ENCODE peak calls at places on chromosomes 16 and 17, in four cellular contexts. One of them, this sample, is unnamed.
A peak's percentile ranks its signal among the peaks of the same experiment; 100 is the strongest.

GRCh38 chr16:81739503-81739902 is 39.6 kb upstream of the PLCG2 start:
- DNase-seq in astrocyte: no peak
- DNase-seq in AG10803: no peak
- DNase-seq in adipocyte: no peak
- DNase-seq in this sample: no peak

GRCh38 chr17:1684307-1685189 is at the start of gene PRPF8:
- DNase-seq in astrocyte: peak; percentile 89
- DNase-seq in AG10803: peak; percentile 95
- DNase-seq in adipocyte: peak; percentile 99
- DNase-seq in this sample: peak; percentile 89

GRCh38 chr16:25035494-25036405 is 20.6 kb upstream of the ARHGAP17 start:
- DNase-seq in astrocyte: peak; percentile 40
- DNase-seq in AG10803: no peak
- DNase-seq in adipocyte: peak; percentile 39
- DNase-seq in this sample: no peak

GRCh38 chr16:11857161-11857560 is 5.8 kb upstream of the RSL1D1 start:
- DNase-seq in astrocyte: no peak
- DNase-seq in adipocyte: peak; percentile 26
- DNase-seq in AG10803: peak; percentile 26
- DNase-seq in this sample: no peak

GRCh38 chr16:85448557-85449194 is 164.4 kb upstream of the GSE1 start:
- DNase-seq in AG10803: no peak
- DNase-seq in adipocyte: no peak
- DNase-seq in astrocyte: no peak
- DNase-seq in this sample: peak; percentile 25

GRCh38 chr16:47644166-47644565 is 183.0 kb downstream of the PHKB start:
- DNase-seq in adipocyte: peak; percentile 68
- DNase-seq in astrocyte: peak; percentile 88
- DNase-seq in AG10803: peak; percentile 87
- DNase-seq in this sample: peak; percentile 82

GRCh38 chr17:51362818-51363598 is 102.7 kb downstream of the UTP18 start:
- DNase-seq in astrocyte: no peak
- DNase-seq in AG10803: no peak
- DNase-seq in adipocyte: no peak
- DNase-seq in this sample: no peak

GRCh38 chr17:4504188-4504587 is 5.5 kb downstream of the SPNS2 start:
- DNase-seq in astrocyte: no peak
- DNase-seq in adipocyte: no peak
- DNase-seq in AG10803: no peak
- DNase-seq in this sample: no peak

GRCh38 chr17:64058547-64059115 is 38.2 kb upstream of the ICAM2 start:
- DNase-seq in astrocyte: peak; percentile 36
- DNase-seq in AG10803: no peak
- DNase-seq in adipocyte: no peak
- DNase-seq in this sample: no peak

GRCh38 chr17:4583796-4584124 is 569 bp upstream of the SMTNL2 start:
- DNase-seq in astrocyte: no peak
- DNase-seq in adipocyte: peak; percentile 24
- DNase-seq in AG10803: no peak
- DNase-seq in this sample: no peak

GRCh38 chr16:10895053-10895946 is 18.3 kb downstream of the CIITA start:
- DNase-seq in adipocyte: peak; percentile 64
- DNase-seq in astrocyte: peak; percentile 12
- DNase-seq in AG10803: peak; percentile 21
- DNase-seq in this sample: peak; percentile 4

GRCh38 chr17:36768355-36768754 is 167.0 kb downstream of the MRM1 start:
- DNase-seq in astrocyte: no peak
- DNase-seq in AG10803: no peak
- DNase-seq in adipocyte: no peak
- DNase-seq in this sample: no peak

GRCh38 chr16:82650804-82651203 is 24.0 kb downstream of the CDH13 start:
- DNase-seq in AG10803: no peak
- DNase-seq in astrocyte: no peak
- DNase-seq in adipocyte: no peak
- DNase-seq in this sample: no peak

GRCh38 chr17:67469208-67469980 is 92.3 kb downstream of the PITPNC1 start:
- DNase-seq in AG10803: no peak
- DNase-seq in adipocyte: peak; percentile 47
- DNase-seq in astrocyte: peak; percentile 59
- DNase-seq in this sample: peak; percentile 28

GRCh38 chr17:64253470-64253869 is 9.6 kb downstream of the TEX2 start:
- DNase-seq in astrocyte: no peak
- DNase-seq in AG10803: no peak
- DNase-seq in adipocyte: no peak
- DNase-seq in this sample: no peak

GRCh38 chr16:87108941-87109340 is 208.3 kb downstream of the C16orf95 start:
- DNase-seq in adipocyte: no peak
- DNase-seq in AG10803: peak; percentile 6
- DNase-seq in astrocyte: peak; percentile 60
- DNase-seq in this sample: no peak

GRCh38 chr17:74292495-74292894 is 18.5 kb downstream of the DNAI2 start:
- DNase-seq in adipocyte: no peak
- DNase-seq in AG10803: no peak
- DNase-seq in astrocyte: no peak
- DNase-seq in this sample: no peak

GRCh38 chr17:74055508-74056160 is 147.8 kb upstream of the RPL38 start:
- DNase-seq in AG10803: no peak
- DNase-seq in astrocyte: no peak
- DNase-seq in adipocyte: no peak
- DNase-seq in this sample: no peak

GRCh38 chr16:68387301-68387700 is 61.0 kb downstream of the SMPD3 start:
- DNase-seq in AG10803: no peak
- DNase-seq in astrocyte: no peak
- DNase-seq in adipocyte: no peak
- DNase-seq in this sample: no peak

GRCh38 chr17:66834919-66835454 is at the start of gene CACNG5:
- DNase-seq in AG10803: no peak
- DNase-seq in adipocyte: no peak
- DNase-seq in astrocyte: no peak
- DNase-seq in this sample: no peak

GRCh38 chr17:7293131-7293557 is 1.3 kb downstream of the YBX2 start:
- DNase-seq in AG10803: no peak
- DNase-seq in astrocyte: no peak
- DNase-seq in adipocyte: no peak
- DNase-seq in this sample: no peak

GRCh38 chr16:89506791-89507191 is 1.4 kb upstream of the SPG7 start:
- DNase-seq in AG10803: no peak
- DNase-seq in astrocyte: no peak
- DNase-seq in adipocyte: no peak
- DNase-seq in this sample: no peak

GRCh38 chr17:82822281-82822680 is 17.5 kb downstream of the ZNF750 start:
- DNase-seq in astrocyte: no peak
- DNase-seq in AG10803: no peak
- DNase-seq in adipocyte: no peak
- DNase-seq in this sample: no peak

GRCh38 chr17:81167638-81168037 is 1.6 kb upstream of the AATK start:
- DNase-seq in astrocyte: no peak
- DNase-seq in AG10803: no peak
- DNase-seq in adipocyte: no peak
- DNase-seq in this sample: no peak

GRCh38 chr17:44610871-44611270 is 45.4 kb upstream of the MEIOC start:
- DNase-seq in AG10803: peak; percentile 58
- DNase-seq in astrocyte: no peak
- DNase-seq in adipocyte: peak; percentile 55
- DNase-seq in this sample: no peak

GRCh38 chr17:70344356-70345060 is 175.2 kb downstream of the KCNJ2 start:
- DNase-seq in astrocyte: peak; percentile 25
- DNase-seq in adipocyte: peak; percentile 19
- DNase-seq in AG10803: no peak
- DNase-seq in this sample: no peak
- H3K4me3 ChIP-seq in astrocyte: no peak overlapping the region
- H3K4me3 ChIP-seq in adipocyte: peak overlapping the region; percentile 80
- H3K4me3 ChIP-seq in AG10803: peak overlapping the region; percentile 21
- H3K4me3 ChIP-seq in this sample: no peak overlapping the region

DNA sequence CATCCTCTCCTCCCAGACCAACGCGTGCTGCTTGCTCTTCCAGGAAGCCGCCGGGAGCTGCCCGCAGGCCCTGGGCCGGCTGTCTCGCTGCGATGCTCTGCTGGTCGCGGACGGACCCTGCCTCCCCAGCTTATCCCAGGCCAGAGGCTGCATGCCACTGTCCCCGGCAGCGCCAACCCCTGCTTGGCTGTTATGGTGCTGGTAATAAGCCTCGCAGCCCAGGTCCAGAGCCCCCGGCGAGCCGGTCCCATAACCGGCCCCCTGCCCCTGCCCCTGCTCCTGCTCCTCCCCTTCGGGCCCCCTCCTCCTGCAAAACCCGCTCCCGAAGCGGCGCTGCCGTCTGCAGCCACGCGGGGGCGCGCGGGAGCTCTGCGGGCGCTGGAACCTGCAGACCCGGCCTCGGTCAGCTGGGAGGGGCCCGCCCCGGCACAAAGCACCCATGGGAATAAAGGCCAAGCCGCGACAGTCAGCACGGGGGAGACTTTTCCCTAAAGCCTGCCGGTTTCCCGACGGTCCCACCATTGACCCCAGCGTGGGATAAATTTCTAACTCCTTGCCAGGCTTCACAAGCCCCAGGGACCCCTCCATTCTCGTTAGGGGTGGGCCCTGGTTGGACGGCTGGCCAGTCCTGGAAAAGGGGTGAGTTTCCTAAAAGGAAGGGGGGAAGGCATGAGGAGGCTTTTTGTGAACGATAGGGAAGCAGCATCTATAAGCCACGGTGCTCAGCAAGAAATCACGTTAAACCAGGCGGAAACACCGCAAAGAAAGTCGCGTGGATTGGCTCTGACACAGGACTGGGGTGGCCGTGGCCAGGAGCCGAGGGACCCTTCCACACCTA is 11.2 kb downstream of the ENPP7 start:
- DNase-seq in AG10803: peak; percentile 26
- DNase-seq in astrocyte: no peak
- DNase-seq in adipocyte: peak; percentile 82
- DNase-seq in this sample: no peak
- H3K4me3 ChIP-seq in AG10803: no peak overlapping the region
- H3K4me3 ChIP-seq in astrocyte: no peak overlapping the region
- H3K4me3 ChIP-seq in adipocyte: no peak overlapping the region
- H3K4me3 ChIP-seq in this sample: no peak overlapping the region

DNA sequence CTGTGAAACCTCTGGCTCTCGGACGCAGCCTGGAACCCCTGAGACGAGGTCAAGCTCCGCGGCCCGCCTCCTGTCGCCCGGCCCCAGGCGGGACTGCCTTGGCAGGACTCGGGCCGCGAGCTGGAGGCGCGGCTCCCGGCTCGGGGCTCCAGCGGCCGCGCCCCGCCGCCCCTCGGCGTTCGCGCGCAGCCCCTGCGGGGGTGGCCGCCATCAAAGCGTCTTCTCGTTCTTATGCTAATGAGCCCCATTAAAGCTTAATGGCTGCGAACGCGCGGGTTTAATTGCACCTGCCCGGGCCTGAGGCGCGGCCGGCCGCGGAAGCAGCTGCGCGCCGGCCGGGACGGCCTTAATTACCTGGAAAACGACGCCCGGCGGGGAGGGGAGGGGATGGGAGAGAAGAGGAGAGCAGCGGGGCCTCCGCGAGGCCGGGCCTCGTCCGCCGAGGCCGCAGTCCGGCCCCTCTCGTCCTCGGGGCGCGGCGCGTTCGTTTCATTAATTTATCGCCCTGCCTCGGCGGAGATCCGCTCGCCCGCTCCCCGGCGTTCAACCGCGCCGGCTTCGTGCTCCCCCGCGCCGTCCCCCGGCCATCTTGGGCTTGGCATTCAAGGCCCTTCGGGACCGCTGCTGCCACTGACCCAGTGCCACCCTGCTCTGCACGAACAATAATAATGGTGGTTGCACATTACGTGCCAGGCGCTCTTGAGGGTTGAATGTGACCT is 19.2 kb downstream of the RAI1 start:
- DNase-seq in astrocyte: no peak
- DNase-seq in AG10803: no peak
- DNase-seq in adipocyte: peak; percentile 46
- DNase-seq in this sample: no peak
- H3K4me3 ChIP-seq in astrocyte: no peak overlapping the region
- H3K4me3 ChIP-seq in AG10803: no peak overlapping the region
- H3K4me3 ChIP-seq in adipocyte: peak overlapping the region; percentile 62
- H3K4me3 ChIP-seq in this sample: no peak overlapping the region

DNA sequence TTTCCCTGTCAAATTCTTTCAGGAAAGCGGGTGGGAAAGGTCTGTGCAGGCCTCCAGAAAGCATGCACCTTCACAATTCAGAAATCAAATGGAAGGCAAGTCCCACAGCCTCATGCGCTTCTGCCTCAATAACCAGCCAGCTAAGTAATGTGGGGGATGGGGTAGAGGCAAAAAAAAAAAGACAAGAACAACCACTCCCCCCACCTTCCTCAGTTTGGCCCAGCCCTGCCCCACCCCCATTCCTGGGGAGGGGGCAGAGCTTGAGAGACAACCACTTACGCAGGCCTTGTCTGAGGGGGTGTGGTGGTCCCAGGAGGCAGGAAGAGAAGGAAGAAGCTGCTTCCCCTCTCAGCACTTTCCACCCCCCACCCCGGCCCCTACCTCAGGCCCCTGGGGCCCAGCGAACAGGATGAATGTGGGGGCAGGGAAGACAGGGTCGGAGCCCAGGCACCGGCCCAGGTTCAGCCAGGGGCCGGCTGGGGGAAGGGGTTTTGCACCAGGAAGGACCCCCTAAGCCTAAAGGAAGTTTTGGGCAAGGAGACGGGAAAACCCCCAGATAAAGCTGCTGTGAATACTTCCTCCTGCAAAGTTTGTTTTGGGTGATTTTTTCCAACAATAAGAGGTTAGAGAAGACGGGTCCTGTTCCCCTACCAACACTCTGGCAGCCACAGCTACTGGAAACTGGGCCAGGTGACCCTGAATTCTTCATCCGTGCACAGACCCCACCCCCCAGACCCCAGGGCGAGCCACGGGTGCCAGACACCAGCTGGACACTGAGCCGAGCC is 1.2 kb downstream of the JUP start:
- DNase-seq in adipocyte: no peak
- DNase-seq in AG10803: no peak
- DNase-seq in astrocyte: no peak
- DNase-seq in this sample: no peak
- H3K4me3 ChIP-seq in adipocyte: no peak overlapping the region
- H3K4me3 ChIP-seq in AG10803: peak overlapping the region; percentile 56
- H3K4me3 ChIP-seq in astrocyte: peak overlapping the region; percentile 67
- H3K4me3 ChIP-seq in this sample: peak overlapping the region; percentile 49

This sample was measured in skeletal muscle cell.